ENCODE peak calls at places on chromosomes 4 and X, in eight cellular contexts. Z, O, S, B, J, E, X and F are unnamed samples.

GRCh38 chr4:31984872-31985271 is 1264.7 kb downstream of the PCDH7 start:
- DNase-seq in J (peak), S (no peak), X (no peak), E (no peak), O (no peak), B (no peak), Z (no peak), F (no peak)

GRCh38 chr4:41205130-41205529 is 9.2 kb downstream of the APBB2 start:
- DNase-seq in O (no peak), J (no peak), S (no peak), B (no peak), Z (no peak), X (no peak), E (no peak), F (no peak)

GRCh38 chr4:156408749-156409148 is 455.1 kb upstream of the CTSO start:
- DNase-seq in S (no peak), Z (no peak), J (no peak), O (no peak), B (no peak), E (no peak), X (no peak), F (no peak)

GRCh38 chrX:30948626-30949025 is 59.6 kb upstream of the TAB3 start:
- DNase-seq in E (no peak), S (no peak), X (no peak), Z (no peak), B (no peak), J (no peak), O (no peak), F (no peak)

GRCh38 chr4:110032603-110033002 is 119.9 kb downstream of the EGF start:
- DNase-seq in E (no peak), Z (no peak), S (no peak), B (no peak), J (no peak), O (no peak), X (no peak), F (no peak)

GRCh38 chr4:139176299-139177048 is 544 bp downstream of the ELF2 start:
- DNase-seq in B (peak), S (peak), O (peak), X (peak), J (peak), Z (peak), E (no peak), F (peak)

GRCh38 chr4:66609014-66609413 is 936.3 kb downstream of the CENPC start:
- DNase-seq in O (no peak), Z (no peak), B (no peak), J (no peak), X (no peak), S (no peak), E (no peak), F (no peak)

GRCh38 chr4:68490826-68491457 is 43.7 kb downstream of the TMPRSS11E start:
- DNase-seq in E (no peak), Z (no peak), X (no peak), B (no peak), S (no peak), O (no peak), J (no peak), F (no peak)

GRCh38 chr4:83128235-83128929 is 13.9 kb upstream of the PLAC8 start:
- DNase-seq in S (no peak), O (no peak), E (peak), Z (no peak), J (peak), X (no peak), B (no peak), F (no peak)

GRCh38 chr4:111136438-111136837 is 513.6 kb upstream of the PITX2 start:
- DNase-seq in E (peak), S (no peak), O (no peak), X (no peak), B (no peak), Z (no peak), J (peak), F (no peak)
- TF ChIP-seq CTCF in E (peak), S (no peak), O (no peak), X (no peak), B (no peak), Z (no peak), J (peak), F (no peak)

DNA sequence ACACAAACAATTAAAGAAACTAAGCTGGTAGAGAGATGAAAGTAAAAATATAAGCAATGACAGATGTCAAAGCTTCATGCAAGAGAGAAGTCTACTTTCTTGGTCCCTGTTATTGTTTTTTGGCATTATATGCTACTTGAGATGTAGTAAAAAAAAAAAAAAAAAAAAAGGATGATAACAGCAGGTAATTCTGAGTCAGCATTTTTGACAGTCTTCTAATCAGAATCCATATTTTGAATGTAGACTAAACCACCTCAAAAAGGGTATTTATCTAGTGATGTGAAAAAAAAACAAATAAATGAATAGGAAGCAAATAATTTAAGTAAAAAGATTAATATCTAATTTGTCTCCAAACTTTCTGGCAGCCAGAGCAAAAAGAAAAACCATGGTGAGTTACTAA is 422.2 kb upstream of the CPEB2 start:
- DNase-seq in O (no peak), E (no peak), Z (no peak), J (no peak), B (no peak), S (no peak), X (no peak), F (no peak)
- TF ChIP-seq CTCF in O (no peak), E (no peak), Z (no peak), J (no peak), B (no peak), S (no peak), X (no peak), F (no peak)

GRCh38 chr4:27685947-27686346 is 825.3 kb downstream of the STIM2 start:
- DNase-seq in J (no peak), S (no peak), Z (no peak), O (no peak), X (no peak), B (no peak), E (no peak), F (no peak)

DNA sequence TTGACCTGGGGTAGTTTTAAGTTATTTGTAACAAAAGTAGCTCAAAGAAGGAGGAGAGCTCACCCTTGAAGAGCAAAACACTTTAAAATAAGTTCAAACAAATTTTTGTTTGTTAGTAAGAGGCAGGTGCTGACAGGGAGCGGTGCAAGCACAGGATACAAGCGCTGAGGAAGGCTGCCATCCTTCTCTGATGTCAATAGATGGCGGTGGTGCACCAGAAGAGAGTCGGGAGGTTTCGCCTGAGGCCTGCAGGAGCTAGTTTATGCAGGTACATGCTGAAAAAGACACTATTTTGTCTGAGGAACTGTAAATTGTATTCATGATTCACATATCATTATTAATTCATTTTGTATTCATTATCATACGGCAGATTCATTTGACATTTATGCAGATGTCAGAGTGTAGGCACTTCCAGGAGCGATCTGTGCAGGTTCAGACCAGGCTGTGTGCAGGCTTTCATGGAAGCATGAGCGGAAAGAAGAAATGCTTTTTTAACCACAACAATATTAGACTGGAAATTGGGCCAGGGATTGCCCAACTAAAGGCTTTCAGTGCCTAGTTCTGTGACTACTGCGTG is 823.9 kb downstream of the STIM2 start:
- DNase-seq in S (peak), X (peak), E (no peak), J (peak), B (no peak), O (peak), Z (no peak), F (peak)
- TF ChIP-seq CTCF in S (peak), X (peak), E (peak), J (peak), B (peak), O (peak), Z (no peak), F (peak)

GRCh38 chrX:152936306-152936705 is 38.4 kb downstream of the ZNF185 start:
- DNase-seq in B (no peak), Z (no peak), X (no peak), S (no peak), O (no peak), E (no peak), J (no peak), F (no peak)
- TF ChIP-seq CTCF in B (no peak), Z (no peak), X (no peak), S (no peak), O (no peak), E (no peak), J (no peak), F (no peak)

DNA sequence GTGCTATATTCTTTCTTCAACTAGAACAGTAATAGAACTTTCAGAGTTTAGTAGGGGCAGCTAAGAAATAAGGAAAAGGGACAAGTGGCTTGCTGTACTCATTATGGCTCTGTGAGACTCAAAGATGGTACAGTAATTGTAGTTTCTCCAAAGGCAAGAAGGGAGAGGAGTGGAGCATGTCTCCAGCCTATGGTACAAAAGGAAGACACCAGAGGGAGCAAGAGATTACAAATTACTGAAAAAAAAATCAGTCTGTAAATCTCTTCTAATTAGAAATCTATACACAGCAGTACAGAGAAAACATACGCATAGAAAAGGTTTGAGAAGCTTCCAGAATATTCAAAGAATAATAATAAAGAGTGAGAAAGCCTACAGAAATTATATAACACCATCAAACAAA is 61.4 kb downstream of the KLHL4 start:
- DNase-seq in B (no peak), Z (no peak), E (no peak), X (no peak), J (no peak), S (no peak), O (no peak), F (no peak)
- TF ChIP-seq CTCF in B (peak), Z (no peak), E (no peak), X (no peak), J (no peak), S (no peak), O (no peak), F (peak)

GRCh38 chr4:77728420-77728819 is 90.7 kb downstream of the CNOT6L start:
- DNase-seq in Z (no peak), O (no peak), B (no peak), J (no peak), E (no peak), S (no peak), X (no peak), F (no peak)
- TF ChIP-seq CTCF in Z (no peak), O (no peak), B (peak), J (peak), E (no peak), S (no peak), X (no peak), F (peak)

DNA sequence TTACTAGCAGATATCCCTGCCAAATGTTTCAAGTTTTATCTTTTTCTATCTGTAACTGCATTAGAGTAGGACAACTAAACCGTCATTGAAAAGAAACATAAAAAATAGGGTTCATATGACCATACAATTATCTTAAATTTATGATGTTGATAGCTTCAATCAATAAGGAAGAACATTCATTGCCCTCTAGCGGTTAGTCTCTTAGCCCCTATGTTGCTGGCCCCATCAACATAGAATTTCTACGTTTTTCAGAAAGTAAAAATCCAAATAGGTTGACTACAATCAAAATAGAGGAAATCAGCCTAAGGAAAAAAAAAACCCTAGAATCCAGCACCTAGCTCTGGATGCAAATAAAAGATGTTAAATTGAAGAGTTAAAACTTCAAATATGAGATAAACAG is 225.1 kb upstream of the ITM2A start:
- DNase-seq in O (no peak), X (no peak), B (no peak), S (no peak), E (no peak), J (no peak), Z (no peak), F (no peak)
- TF ChIP-seq CTCF in O (no peak), X (no peak), B (peak), S (no peak), E (peak), J (no peak), Z (no peak), F (peak)

GRCh38 chrX:68498044-68498507 is 775 bp upstream of the YIPF6 start:
- DNase-seq in E (no peak), B (no peak), X (no peak), O (no peak), Z (no peak), J (peak), S (no peak), F (no peak)
- TF ChIP-seq CTCF in E (no peak), B (no peak), X (no peak), O (no peak), Z (no peak), J (peak), S (no peak), F (peak)

GRCh38 chrX:126137899-126138298 is 28.2 kb downstream of the DCAF12L2 start:
- DNase-seq in Z (no peak), E (no peak), X (no peak), B (no peak), O (no peak), S (no peak), J (no peak), F (no peak)
- TF ChIP-seq CTCF in Z (no peak), E (peak), X (no peak), B (no peak), O (no peak), S (no peak), J (no peak), F (peak)

DNA sequence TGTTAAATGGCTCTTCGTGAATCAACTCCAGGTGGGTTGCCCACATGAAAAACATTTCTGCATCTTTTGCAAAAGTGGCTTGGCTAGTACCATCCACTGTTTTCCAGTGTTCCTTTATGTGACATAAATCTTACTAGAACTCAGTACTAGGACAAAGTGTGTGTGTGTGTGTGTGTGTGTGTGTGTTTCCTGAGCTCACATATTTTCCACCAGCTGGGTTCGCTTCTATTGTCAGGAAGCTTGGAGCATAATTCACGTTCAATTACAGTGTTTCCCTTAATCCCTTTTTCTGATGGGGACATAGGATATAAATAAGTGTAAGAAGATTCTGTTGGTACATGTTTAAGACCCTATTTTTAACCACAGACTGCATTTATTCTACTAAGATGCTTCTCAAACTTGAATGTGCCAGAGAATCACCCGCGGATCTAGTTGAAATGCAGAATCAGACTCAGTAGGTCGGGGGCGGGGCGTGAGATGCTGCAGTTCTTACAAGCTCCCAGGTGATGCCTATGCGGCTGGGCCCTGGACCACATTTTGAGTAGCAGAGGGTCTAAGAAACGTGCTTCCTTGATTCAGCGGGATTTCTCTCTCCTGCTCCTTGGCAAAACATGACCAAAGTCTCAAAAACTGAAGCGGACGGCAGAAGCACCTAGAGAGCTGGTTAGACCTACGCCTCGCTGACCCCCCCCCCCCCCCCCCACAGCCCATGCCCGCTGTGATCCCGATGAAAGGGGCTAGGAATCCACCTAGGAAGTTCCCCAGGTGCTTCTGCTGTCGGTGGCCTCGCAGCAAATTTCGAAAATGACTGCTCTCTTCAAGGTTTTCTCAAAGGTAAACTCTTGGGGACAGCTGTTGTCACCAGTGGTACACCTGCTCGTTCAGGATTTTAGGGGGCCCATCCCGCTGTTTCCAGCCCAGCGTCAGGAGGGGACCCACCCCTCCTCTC is 823 bp downstream of the CD99L2 start:
- DNase-seq in Z (peak), B (no peak), J (peak), S (peak), E (no peak), O (peak), X (peak), F (no peak)
- TF ChIP-seq CTCF in Z (no peak), B (no peak), J (no peak), S (no peak), E (no peak), O (no peak), X (no peak), F (no peak)